ENCODE peak calls at places on chromosomes 4 and X, in four cellular contexts. One of them, this sample, is unnamed.

GRCh38 chr4:170087163-170087700 is 2.5 kb downstream of the AADAT start:
- DNase-seq in naive thymus-derived CD4-positive, alpha-beta T cell: no peak
- DNase-seq in neural crest cell: no peak
- DNase-seq in COR-L47: no peak
- DNase-seq in this sample: no peak

GRCh38 chr4:90317785-90318184 is 190.6 kb downstream of the CCSER1 start:
- DNase-seq in naive thymus-derived CD4-positive, alpha-beta T cell: no peak
- DNase-seq in neural crest cell: no peak
- DNase-seq in COR-L47: no peak
- DNase-seq in this sample: no peak

GRCh38 chrX:24151513-24151912 is 2.0 kb downstream of the ZFX start:
- DNase-seq in naive thymus-derived CD4-positive, alpha-beta T cell: no peak
- DNase-seq in neural crest cell: no peak
- DNase-seq in COR-L47: no peak
- DNase-seq in this sample: no peak

GRCh38 chr4:183444953-183445543 is 612 bp downstream of the CDKN2AIP start:
- DNase-seq in naive thymus-derived CD4-positive, alpha-beta T cell: peak
- DNase-seq in neural crest cell: peak
- DNase-seq in COR-L47: no peak
- DNase-seq in this sample: no peak

GRCh38 chrX:107293056-107293455 is 86.6 kb downstream of the DNAAF6 start:
- DNase-seq in neural crest cell: no peak
- DNase-seq in COR-L47: no peak
- DNase-seq in naive thymus-derived CD4-positive, alpha-beta T cell: no peak
- DNase-seq in this sample: no peak

GRCh38 chr4:1567808-1568581 is 116.1 kb downstream of the FAM53A start:
- DNase-seq in naive thymus-derived CD4-positive, alpha-beta T cell: no peak
- DNase-seq in COR-L47: no peak
- DNase-seq in neural crest cell: no peak
- DNase-seq in this sample: no peak

GRCh38 chr4:185265942-185266341 is 56.5 kb downstream of the SNX25 start:
- DNase-seq in COR-L47: no peak
- DNase-seq in neural crest cell: no peak
- DNase-seq in naive thymus-derived CD4-positive, alpha-beta T cell: no peak
- DNase-seq in this sample: no peak

GRCh38 chr4:1255151-1255550 is 6.2 kb upstream of the CTBP1 start:
- DNase-seq in neural crest cell: no peak
- DNase-seq in COR-L47: no peak
- DNase-seq in naive thymus-derived CD4-positive, alpha-beta T cell: no peak
- DNase-seq in this sample: no peak

GRCh38 chr4:7842384-7843279 is 97.0 kb downstream of the AFAP1 start:
- DNase-seq in naive thymus-derived CD4-positive, alpha-beta T cell: no peak
- DNase-seq in neural crest cell: no peak
- DNase-seq in COR-L47: no peak
- DNase-seq in this sample: no peak

GRCh38 chr4:168630445-168631187 is 133.8 kb downstream of the PALLD start:
- DNase-seq in naive thymus-derived CD4-positive, alpha-beta T cell: no peak
- DNase-seq in neural crest cell: no peak
- DNase-seq in COR-L47: no peak
- DNase-seq in this sample: no peak

GRCh38 chr4:98938386-98938785 is 9.5 kb upstream of the EIF4E start:
- DNase-seq in COR-L47: no peak
- DNase-seq in neural crest cell: no peak
- DNase-seq in naive thymus-derived CD4-positive, alpha-beta T cell: no peak
- DNase-seq in this sample: no peak

GRCh38 chr4:26050212-26050643 is 136.2 kb downstream of the SMIM20 start:
- DNase-seq in naive thymus-derived CD4-positive, alpha-beta T cell: no peak
- DNase-seq in COR-L47: no peak
- DNase-seq in neural crest cell: no peak
- DNase-seq in this sample: no peak

GRCh38 chrX:155028749-155029360 is 2.2 kb downstream of the FUNDC2 start:
- DNase-seq in naive thymus-derived CD4-positive, alpha-beta T cell: no peak
- DNase-seq in neural crest cell: no peak
- DNase-seq in COR-L47: no peak
- DNase-seq in this sample: no peak

GRCh38 chrX:53974529-53974928 is 69.7 kb downstream of the PHF8 start:
- DNase-seq in naive thymus-derived CD4-positive, alpha-beta T cell: no peak
- DNase-seq in neural crest cell: no peak
- DNase-seq in COR-L47: no peak
- DNase-seq in this sample: no peak

GRCh38 chr4:54232151-54232688 is 3.1 kb downstream of the PDGFRA start:
- DNase-seq in neural crest cell: no peak
- DNase-seq in COR-L47: no peak
- DNase-seq in naive thymus-derived CD4-positive, alpha-beta T cell: no peak
- DNase-seq in this sample: no peak

GRCh38 chr4:96675916-96676315 is 836.0 kb downstream of the PDHA2 start:
- DNase-seq in COR-L47: no peak
- DNase-seq in naive thymus-derived CD4-positive, alpha-beta T cell: no peak
- DNase-seq in neural crest cell: no peak
- DNase-seq in this sample: no peak

GRCh38 chrX:68631331-68631730 is 16.1 kb upstream of the STARD8 start:
- DNase-seq in COR-L47: no peak
- DNase-seq in naive thymus-derived CD4-positive, alpha-beta T cell: no peak
- DNase-seq in neural crest cell: no peak
- DNase-seq in this sample: no peak

GRCh38 chrX:20029728-20030127 is 38.9 kb upstream of the BCLAF3 start:
- DNase-seq in naive thymus-derived CD4-positive, alpha-beta T cell: no peak
- DNase-seq in COR-L47: no peak
- DNase-seq in neural crest cell: no peak
- DNase-seq in this sample: no peak

GRCh38 chrX:77698242-77698641 is 87.8 kb downstream of the ATRX start:
- DNase-seq in neural crest cell: no peak
- DNase-seq in naive thymus-derived CD4-positive, alpha-beta T cell: no peak
- DNase-seq in COR-L47: no peak
- DNase-seq in this sample: no peak

GRCh38 chrX:24684048-24684447 is 9.7 kb upstream of the POLA1 start:
- DNase-seq in neural crest cell: no peak
- DNase-seq in naive thymus-derived CD4-positive, alpha-beta T cell: no peak
- DNase-seq in COR-L47: no peak
- DNase-seq in this sample: no peak

GRCh38 chr4:88630756-88631155 is 38.5 kb downstream of the HERC3 start:
- DNase-seq in naive thymus-derived CD4-positive, alpha-beta T cell: no peak
- DNase-seq in COR-L47: no peak
- DNase-seq in neural crest cell: no peak
- DNase-seq in this sample: no peak

GRCh38 chr4:5708171-5708828 is at the start of gene EVC2:
- DNase-seq in naive thymus-derived CD4-positive, alpha-beta T cell: no peak
- DNase-seq in neural crest cell: peak
- DNase-seq in COR-L47: no peak
- DNase-seq in this sample: peak

This sample was measured in NCI-H345.